ENCODE peak calls at places on chromosome 15, in five cellular contexts. One of them, this sample, is unnamed.

GRCh38 chr15:45670061-45670460 is 35.2 kb downstream of the SQOR start:
- DNase-seq in activated CD4-positive, alpha-beta T cell treated with anti-CD3 and anti-CD28 coated beads for 1 hour: no peak
- DNase-seq in activated naive CD4-positive, alpha-beta T cell treated with anti-CD3 and anti-CD28 coated beads, Interleukin-2, amount 10 ng/mL, durations not matched to agents 7 days and 5 days: no peak
- DNase-seq in epithelial cell of esophagus: no peak
- DNase-seq in stimulated activated CD4-positive, alpha-beta T cell treated with anti-CD3 and anti-CD28 coated beads, Interleukin-4, amount 100 ng/mL, for 48 hours: no peak
- DNase-seq in this sample: no peak

GRCh38 chr15:77851086-77851485 is 218.4 kb upstream of the LINGO1 start:
- DNase-seq in epithelial cell of esophagus: no peak
- DNase-seq in activated CD4-positive, alpha-beta T cell treated with anti-CD3 and anti-CD28 coated beads for 1 hour: no peak
- DNase-seq in activated naive CD4-positive, alpha-beta T cell treated with anti-CD3 and anti-CD28 coated beads, Interleukin-2, amount 10 ng/mL, durations not matched to agents 7 days and 5 days: no peak
- DNase-seq in stimulated activated CD4-positive, alpha-beta T cell treated with anti-CD3 and anti-CD28 coated beads, Interleukin-4, amount 100 ng/mL, for 48 hours: no peak
- DNase-seq in this sample: no peak

GRCh38 chr15:32877201-32877600 is 159.4 kb downstream of the GREM1 start:
- DNase-seq in stimulated activated CD4-positive, alpha-beta T cell treated with anti-CD3 and anti-CD28 coated beads, Interleukin-4, amount 100 ng/mL, for 48 hours: no peak
- DNase-seq in epithelial cell of esophagus: no peak
- DNase-seq in activated naive CD4-positive, alpha-beta T cell treated with anti-CD3 and anti-CD28 coated beads, Interleukin-2, amount 10 ng/mL, durations not matched to agents 7 days and 5 days: no peak
- DNase-seq in activated CD4-positive, alpha-beta T cell treated with anti-CD3 and anti-CD28 coated beads for 1 hour: no peak
- DNase-seq in this sample: no peak

GRCh38 chr15:68885070-68885469 is 45.3 kb upstream of the SPESP1 start:
- DNase-seq in epithelial cell of esophagus: peak; percentile 59
- DNase-seq in stimulated activated CD4-positive, alpha-beta T cell treated with anti-CD3 and anti-CD28 coated beads, Interleukin-4, amount 100 ng/mL, for 48 hours: no peak
- DNase-seq in activated CD4-positive, alpha-beta T cell treated with anti-CD3 and anti-CD28 coated beads for 1 hour: no peak
- DNase-seq in activated naive CD4-positive, alpha-beta T cell treated with anti-CD3 and anti-CD28 coated beads, Interleukin-2, amount 10 ng/mL, durations not matched to agents 7 days and 5 days: no peak
- DNase-seq in this sample: no peak

GRCh38 chr15:70879386-70879785 is 12.8 kb downstream of the THAP10 start:
- DNase-seq in activated CD4-positive, alpha-beta T cell treated with anti-CD3 and anti-CD28 coated beads for 1 hour: no peak
- DNase-seq in activated naive CD4-positive, alpha-beta T cell treated with anti-CD3 and anti-CD28 coated beads, Interleukin-2, amount 10 ng/mL, durations not matched to agents 7 days and 5 days: no peak
- DNase-seq in epithelial cell of esophagus: no peak
- DNase-seq in stimulated activated CD4-positive, alpha-beta T cell treated with anti-CD3 and anti-CD28 coated beads, Interleukin-4, amount 100 ng/mL, for 48 hours: no peak
- DNase-seq in this sample: no peak

GRCh38 chr15:81848701-81849100 is 197.1 kb downstream of the MEX3B start:
- DNase-seq in activated naive CD4-positive, alpha-beta T cell treated with anti-CD3 and anti-CD28 coated beads, Interleukin-2, amount 10 ng/mL, durations not matched to agents 7 days and 5 days: no peak
- DNase-seq in epithelial cell of esophagus: no peak
- DNase-seq in activated CD4-positive, alpha-beta T cell treated with anti-CD3 and anti-CD28 coated beads for 1 hour: no peak
- DNase-seq in stimulated activated CD4-positive, alpha-beta T cell treated with anti-CD3 and anti-CD28 coated beads, Interleukin-4, amount 100 ng/mL, for 48 hours: no peak
- DNase-seq in this sample: no peak

GRCh38 chr15:60875681-60876080 is 353.4 kb downstream of the RORA start:
- DNase-seq in activated naive CD4-positive, alpha-beta T cell treated with anti-CD3 and anti-CD28 coated beads, Interleukin-2, amount 10 ng/mL, durations not matched to agents 7 days and 5 days: no peak
- DNase-seq in activated CD4-positive, alpha-beta T cell treated with anti-CD3 and anti-CD28 coated beads for 1 hour: no peak
- DNase-seq in epithelial cell of esophagus: no peak
- DNase-seq in stimulated activated CD4-positive, alpha-beta T cell treated with anti-CD3 and anti-CD28 coated beads, Interleukin-4, amount 100 ng/mL, for 48 hours: no peak
- DNase-seq in this sample: no peak

GRCh38 chr15:40906947-40907802 is 12.9 kb downstream of the VPS18 start:
- DNase-seq in activated CD4-positive, alpha-beta T cell treated with anti-CD3 and anti-CD28 coated beads for 1 hour: no peak
- DNase-seq in stimulated activated CD4-positive, alpha-beta T cell treated with anti-CD3 and anti-CD28 coated beads, Interleukin-4, amount 100 ng/mL, for 48 hours: peak; percentile 53
- DNase-seq in epithelial cell of esophagus: no peak
- DNase-seq in activated naive CD4-positive, alpha-beta T cell treated with anti-CD3 and anti-CD28 coated beads, Interleukin-2, amount 10 ng/mL, durations not matched to agents 7 days and 5 days: peak; percentile 72
- DNase-seq in this sample: peak; percentile 66

GRCh38 chr15:44713006-44713966 is 2.0 kb downstream of the B2M start:
- DNase-seq in activated CD4-positive, alpha-beta T cell treated with anti-CD3 and anti-CD28 coated beads for 1 hour: no peak
- DNase-seq in epithelial cell of esophagus: peak; percentile 46
- DNase-seq in stimulated activated CD4-positive, alpha-beta T cell treated with anti-CD3 and anti-CD28 coated beads, Interleukin-4, amount 100 ng/mL, for 48 hours: no peak
- DNase-seq in activated naive CD4-positive, alpha-beta T cell treated with anti-CD3 and anti-CD28 coated beads, Interleukin-2, amount 10 ng/mL, durations not matched to agents 7 days and 5 days: no peak
- DNase-seq in this sample: no peak

GRCh38 chr15:45586990-45587860 is at the start of gene BLOC1S6:
- DNase-seq in epithelial cell of esophagus: peak; percentile 88
- DNase-seq in stimulated activated CD4-positive, alpha-beta T cell treated with anti-CD3 and anti-CD28 coated beads, Interleukin-4, amount 100 ng/mL, for 48 hours: peak; percentile 75
- DNase-seq in activated naive CD4-positive, alpha-beta T cell treated with anti-CD3 and anti-CD28 coated beads, Interleukin-2, amount 10 ng/mL, durations not matched to agents 7 days and 5 days: peak; percentile 92
- DNase-seq in activated CD4-positive, alpha-beta T cell treated with anti-CD3 and anti-CD28 coated beads for 1 hour: peak; percentile 81
- DNase-seq in this sample: peak; percentile 83

GRCh38 chr15:58043192-58043903 is 22.2 kb downstream of the ALDH1A2 start:
- DNase-seq in activated naive CD4-positive, alpha-beta T cell treated with anti-CD3 and anti-CD28 coated beads, Interleukin-2, amount 10 ng/mL, durations not matched to agents 7 days and 5 days: peak; percentile 61
- DNase-seq in epithelial cell of esophagus: peak; percentile 55
- DNase-seq in stimulated activated CD4-positive, alpha-beta T cell treated with anti-CD3 and anti-CD28 coated beads, Interleukin-4, amount 100 ng/mL, for 48 hours: peak; percentile 19
- DNase-seq in activated CD4-positive, alpha-beta T cell treated with anti-CD3 and anti-CD28 coated beads for 1 hour: no peak
- DNase-seq in this sample: peak; percentile 53

GRCh38 chr15:69718445-69718844 is 265.8 kb downstream of the RPLP1 start:
- DNase-seq in stimulated activated CD4-positive, alpha-beta T cell treated with anti-CD3 and anti-CD28 coated beads, Interleukin-4, amount 100 ng/mL, for 48 hours: no peak
- DNase-seq in activated naive CD4-positive, alpha-beta T cell treated with anti-CD3 and anti-CD28 coated beads, Interleukin-2, amount 10 ng/mL, durations not matched to agents 7 days and 5 days: no peak
- DNase-seq in epithelial cell of esophagus: no peak
- DNase-seq in activated CD4-positive, alpha-beta T cell treated with anti-CD3 and anti-CD28 coated beads for 1 hour: no peak
- DNase-seq in this sample: no peak

GRCh38 chr15:90680371-90680935 is 36.7 kb upstream of the BLM start:
- DNase-seq in activated naive CD4-positive, alpha-beta T cell treated with anti-CD3 and anti-CD28 coated beads, Interleukin-2, amount 10 ng/mL, durations not matched to agents 7 days and 5 days: no peak
- DNase-seq in epithelial cell of esophagus: peak; percentile 78
- DNase-seq in stimulated activated CD4-positive, alpha-beta T cell treated with anti-CD3 and anti-CD28 coated beads, Interleukin-4, amount 100 ng/mL, for 48 hours: no peak
- DNase-seq in activated CD4-positive, alpha-beta T cell treated with anti-CD3 and anti-CD28 coated beads for 1 hour: no peak
- DNase-seq in this sample: no peak

GRCh38 chr15:47744496-47744895 is 27.2 kb downstream of the SEMA6D start:
- DNase-seq in activated CD4-positive, alpha-beta T cell treated with anti-CD3 and anti-CD28 coated beads for 1 hour: no peak
- DNase-seq in stimulated activated CD4-positive, alpha-beta T cell treated with anti-CD3 and anti-CD28 coated beads, Interleukin-4, amount 100 ng/mL, for 48 hours: no peak
- DNase-seq in activated naive CD4-positive, alpha-beta T cell treated with anti-CD3 and anti-CD28 coated beads, Interleukin-2, amount 10 ng/mL, durations not matched to agents 7 days and 5 days: no peak
- DNase-seq in epithelial cell of esophagus: no peak
- DNase-seq in this sample: no peak

GRCh38 chr15:88482263-88482662 is 14.8 kb downstream of the MRPS11 start:
- DNase-seq in stimulated activated CD4-positive, alpha-beta T cell treated with anti-CD3 and anti-CD28 coated beads, Interleukin-4, amount 100 ng/mL, for 48 hours: no peak
- DNase-seq in epithelial cell of esophagus: no peak
- DNase-seq in activated CD4-positive, alpha-beta T cell treated with anti-CD3 and anti-CD28 coated beads for 1 hour: no peak
- DNase-seq in activated naive CD4-positive, alpha-beta T cell treated with anti-CD3 and anti-CD28 coated beads, Interleukin-2, amount 10 ng/mL, durations not matched to agents 7 days and 5 days: no peak
- DNase-seq in this sample: no peak

GRCh38 chr15:89912145-89912673 is 543 bp downstream of the ARPIN start:
- DNase-seq in stimulated activated CD4-positive, alpha-beta T cell treated with anti-CD3 and anti-CD28 coated beads, Interleukin-4, amount 100 ng/mL, for 48 hours: no peak
- DNase-seq in epithelial cell of esophagus: peak; percentile 18
- DNase-seq in activated naive CD4-positive, alpha-beta T cell treated with anti-CD3 and anti-CD28 coated beads, Interleukin-2, amount 10 ng/mL, durations not matched to agents 7 days and 5 days: no peak
- DNase-seq in activated CD4-positive, alpha-beta T cell treated with anti-CD3 and anti-CD28 coated beads for 1 hour: no peak
- DNase-seq in this sample: no peak

GRCh38 chr15:57427367-57427821 is 51.1 kb downstream of the CGNL1 start:
- DNase-seq in epithelial cell of esophagus: peak; percentile 47
- DNase-seq in stimulated activated CD4-positive, alpha-beta T cell treated with anti-CD3 and anti-CD28 coated beads, Interleukin-4, amount 100 ng/mL, for 48 hours: no peak
- DNase-seq in activated naive CD4-positive, alpha-beta T cell treated with anti-CD3 and anti-CD28 coated beads, Interleukin-2, amount 10 ng/mL, durations not matched to agents 7 days and 5 days: no peak
- DNase-seq in activated CD4-positive, alpha-beta T cell treated with anti-CD3 and anti-CD28 coated beads for 1 hour: no peak
- DNase-seq in this sample: no peak

GRCh38 chr15:35260961-35261360 is 175.9 kb upstream of the NANOGP8 start:
- DNase-seq in epithelial cell of esophagus: no peak
- DNase-seq in activated naive CD4-positive, alpha-beta T cell treated with anti-CD3 and anti-CD28 coated beads, Interleukin-2, amount 10 ng/mL, durations not matched to agents 7 days and 5 days: no peak
- DNase-seq in activated CD4-positive, alpha-beta T cell treated with anti-CD3 and anti-CD28 coated beads for 1 hour: no peak
- DNase-seq in stimulated activated CD4-positive, alpha-beta T cell treated with anti-CD3 and anti-CD28 coated beads, Interleukin-4, amount 100 ng/mL, for 48 hours: no peak
- DNase-seq in this sample: no peak

GRCh38 chr15:67290319-67290718 is 35.7 kb downstream of the IQCH start:
- DNase-seq in activated naive CD4-positive, alpha-beta T cell treated with anti-CD3 and anti-CD28 coated beads, Interleukin-2, amount 10 ng/mL, durations not matched to agents 7 days and 5 days: no peak
- DNase-seq in epithelial cell of esophagus: peak; percentile 41
- DNase-seq in stimulated activated CD4-positive, alpha-beta T cell treated with anti-CD3 and anti-CD28 coated beads, Interleukin-4, amount 100 ng/mL, for 48 hours: no peak
- DNase-seq in activated CD4-positive, alpha-beta T cell treated with anti-CD3 and anti-CD28 coated beads for 1 hour: no peak
- DNase-seq in this sample: no peak

GRCh38 chr15:34271493-34271892 is 46.7 kb downstream of the EMC4 start:
- DNase-seq in stimulated activated CD4-positive, alpha-beta T cell treated with anti-CD3 and anti-CD28 coated beads, Interleukin-4, amount 100 ng/mL, for 48 hours: no peak
- DNase-seq in epithelial cell of esophagus: peak; percentile 90
- DNase-seq in activated CD4-positive, alpha-beta T cell treated with anti-CD3 and anti-CD28 coated beads for 1 hour: no peak
- DNase-seq in activated naive CD4-positive, alpha-beta T cell treated with anti-CD3 and anti-CD28 coated beads, Interleukin-2, amount 10 ng/mL, durations not matched to agents 7 days and 5 days: no peak
- DNase-seq in this sample: no peak

GRCh38 chr15:75198560-75199346 is 2.9 kb upstream of the C15orf39 start:
- DNase-seq in stimulated activated CD4-positive, alpha-beta T cell treated with anti-CD3 and anti-CD28 coated beads, Interleukin-4, amount 100 ng/mL, for 48 hours: no peak
- DNase-seq in epithelial cell of esophagus: peak; percentile 37
- DNase-seq in activated naive CD4-positive, alpha-beta T cell treated with anti-CD3 and anti-CD28 coated beads, Interleukin-2, amount 10 ng/mL, durations not matched to agents 7 days and 5 days: peak; percentile 70
- DNase-seq in activated CD4-positive, alpha-beta T cell treated with anti-CD3 and anti-CD28 coated beads for 1 hour: no peak
- DNase-seq in this sample: peak; percentile 96

GRCh38 chr15:92449476-92449875 is 55.8 kb downstream of the ST8SIA2 start:
- DNase-seq in activated CD4-positive, alpha-beta T cell treated with anti-CD3 and anti-CD28 coated beads for 1 hour: no peak
- DNase-seq in epithelial cell of esophagus: peak; percentile 13
- DNase-seq in activated naive CD4-positive, alpha-beta T cell treated with anti-CD3 and anti-CD28 coated beads, Interleukin-2, amount 10 ng/mL, durations not matched to agents 7 days and 5 days: no peak
- DNase-seq in stimulated activated CD4-positive, alpha-beta T cell treated with anti-CD3 and anti-CD28 coated beads, Interleukin-4, amount 100 ng/mL, for 48 hours: no peak
- DNase-seq in this sample: no peak

GRCh38 chr15:75042730-75043508 is 19.5 kb downstream of the PPCDC start:
- DNase-seq in epithelial cell of esophagus: peak; percentile 40
- DNase-seq in stimulated activated CD4-positive, alpha-beta T cell treated with anti-CD3 and anti-CD28 coated beads, Interleukin-4, amount 100 ng/mL, for 48 hours: peak; percentile 18
- DNase-seq in activated CD4-positive, alpha-beta T cell treated with anti-CD3 and anti-CD28 coated beads for 1 hour: peak; percentile 24
- DNase-seq in activated naive CD4-positive, alpha-beta T cell treated with anti-CD3 and anti-CD28 coated beads, Interleukin-2, amount 10 ng/mL, durations not matched to agents 7 days and 5 days: peak; percentile 84
- DNase-seq in this sample: no peak

GRCh38 chr15:92050220-92050898 is 196.9 kb downstream of the SLCO3A1 start:
- DNase-seq in activated CD4-positive, alpha-beta T cell treated with anti-CD3 and anti-CD28 coated beads for 1 hour: no peak
- DNase-seq in epithelial cell of esophagus: no peak
- DNase-seq in stimulated activated CD4-positive, alpha-beta T cell treated with anti-CD3 and anti-CD28 coated beads, Interleukin-4, amount 100 ng/mL, for 48 hours: no peak
- DNase-seq in activated naive CD4-positive, alpha-beta T cell treated with anti-CD3 and anti-CD28 coated beads, Interleukin-2, amount 10 ng/mL, durations not matched to agents 7 days and 5 days: no peak
- DNase-seq in this sample: no peak

GRCh38 chr15:52284164-52284563 is 11.4 kb downstream of the MYO5C start:
- DNase-seq in activated CD4-positive, alpha-beta T cell treated with anti-CD3 and anti-CD28 coated beads for 1 hour: no peak
- DNase-seq in stimulated activated CD4-positive, alpha-beta T cell treated with anti-CD3 and anti-CD28 coated beads, Interleukin-4, amount 100 ng/mL, for 48 hours: no peak
- DNase-seq in epithelial cell of esophagus: peak; percentile 85
- DNase-seq in activated naive CD4-positive, alpha-beta T cell treated with anti-CD3 and anti-CD28 coated beads, Interleukin-2, amount 10 ng/mL, durations not matched to agents 7 days and 5 days: no peak
- DNase-seq in this sample: no peak

GRCh38 chr15:50058231-50058630 is 60.8 kb downstream of the ATP8B4 start:
- DNase-seq in stimulated activated CD4-positive, alpha-beta T cell treated with anti-CD3 and anti-CD28 coated beads, Interleukin-4, amount 100 ng/mL, for 48 hours: no peak
- DNase-seq in activated naive CD4-positive, alpha-beta T cell treated with anti-CD3 and anti-CD28 coated beads, Interleukin-2, amount 10 ng/mL, durations not matched to agents 7 days and 5 days: no peak
- DNase-seq in epithelial cell of esophagus: no peak
- DNase-seq in activated CD4-positive, alpha-beta T cell treated with anti-CD3 and anti-CD28 coated beads for 1 hour: no peak
- DNase-seq in this sample: no peak

GRCh38 chr15:101439285-101439919 is 50.1 kb downstream of the PCSK6 start:
- DNase-seq in stimulated activated CD4-positive, alpha-beta T cell treated with anti-CD3 and anti-CD28 coated beads, Interleukin-4, amount 100 ng/mL, for 48 hours: no peak
- DNase-seq in activated CD4-positive, alpha-beta T cell treated with anti-CD3 and anti-CD28 coated beads for 1 hour: no peak
- DNase-seq in activated naive CD4-positive, alpha-beta T cell treated with anti-CD3 and anti-CD28 coated beads, Interleukin-2, amount 10 ng/mL, durations not matched to agents 7 days and 5 days: no peak
- DNase-seq in epithelial cell of esophagus: no peak
- DNase-seq in this sample: no peak

GRCh38 chr15:63044645-63045437 is 2.3 kb downstream of the TPM1 start:
- DNase-seq in epithelial cell of esophagus: peak; percentile 52
- DNase-seq in activated CD4-positive, alpha-beta T cell treated with anti-CD3 and anti-CD28 coated beads for 1 hour: no peak
- DNase-seq in stimulated activated CD4-positive, alpha-beta T cell treated with anti-CD3 and anti-CD28 coated beads, Interleukin-4, amount 100 ng/mL, for 48 hours: no peak
- DNase-seq in activated naive CD4-positive, alpha-beta T cell treated with anti-CD3 and anti-CD28 coated beads, Interleukin-2, amount 10 ng/mL, durations not matched to agents 7 days and 5 days: no peak
- DNase-seq in this sample: no peak

GRCh38 chr15:31265090-31265870 is 61.4 kb upstream of the KLF13 start:
- DNase-seq in activated naive CD4-positive, alpha-beta T cell treated with anti-CD3 and anti-CD28 coated beads, Interleukin-2, amount 10 ng/mL, durations not matched to agents 7 days and 5 days: peak; percentile 20
- DNase-seq in stimulated activated CD4-positive, alpha-beta T cell treated with anti-CD3 and anti-CD28 coated beads, Interleukin-4, amount 100 ng/mL, for 48 hours: no peak
- DNase-seq in activated CD4-positive, alpha-beta T cell treated with anti-CD3 and anti-CD28 coated beads for 1 hour: peak; percentile 7
- DNase-seq in epithelial cell of esophagus: no peak
- DNase-seq in this sample: no peak

GRCh38 chr15:74045636-74046274 is 36.6 kb downstream of the GOLGA6A start:
- DNase-seq in activated CD4-positive, alpha-beta T cell treated with anti-CD3 and anti-CD28 coated beads for 1 hour: no peak
- DNase-seq in activated naive CD4-positive, alpha-beta T cell treated with anti-CD3 and anti-CD28 coated beads, Interleukin-2, amount 10 ng/mL, durations not matched to agents 7 days and 5 days: no peak
- DNase-seq in epithelial cell of esophagus: no peak
- DNase-seq in stimulated activated CD4-positive, alpha-beta T cell treated with anti-CD3 and anti-CD28 coated beads, Interleukin-4, amount 100 ng/mL, for 48 hours: no peak
- DNase-seq in this sample: no peak